ENCODE peak calls at places on chromosomes 1 and 21, in four cellular contexts. One of them, this sample, is unnamed.
A peak's percentile ranks its signal among the peaks of the same experiment; 100 is the strongest.

GRCh38 chr1:93961443-93961842 is 52.2 kb upstream of the GCLM start:
- DNase-seq in WTC11: no peak
- DNase-seq in K562: no peak
- DNase-seq in HepG2: no peak
- DNase-seq in this sample: no peak

GRCh38 chr1:236753964-236754363 is 41.1 kb upstream of the MTR start:
- DNase-seq in WTC11: no peak
- DNase-seq in K562: peak; percentile 29
- DNase-seq in HepG2: no peak
- DNase-seq in this sample: no peak

GRCh38 chr1:41021526-41022308 is at the start of gene SLFNL1:
- DNase-seq in WTC11: peak; percentile 54
- DNase-seq in K562: peak; percentile 43
- DNase-seq in HepG2: no peak
- DNase-seq in this sample: no peak

GRCh38 chr1:233629305-233629935 is 15.5 kb downstream of the KCNK1 start:
- DNase-seq in WTC11: no peak
- DNase-seq in K562: no peak
- DNase-seq in HepG2: no peak
- DNase-seq in this sample: no peak

GRCh38 chr1:237383825-237384612 is 342.0 kb downstream of the RYR2 start:
- DNase-seq in WTC11: no peak
- DNase-seq in K562: no peak
- DNase-seq in HepG2: no peak
- DNase-seq in this sample: no peak

GRCh38 chr1:170685166-170685565 is 21.2 kb downstream of the PRRX1 start:
- DNase-seq in WTC11: no peak
- DNase-seq in K562: no peak
- DNase-seq in HepG2: no peak
- DNase-seq in this sample: no peak

GRCh38 chr1:58764294-58764978 is 19.4 kb downstream of the JUN start:
- DNase-seq in WTC11: no peak
- DNase-seq in K562: no peak
- DNase-seq in HepG2: no peak
- DNase-seq in this sample: no peak

GRCh38 chr1:40313329-40313957 is 3.6 kb downstream of the COL9A2 start:
- DNase-seq in WTC11: no peak
- DNase-seq in K562: no peak
- DNase-seq in HepG2: peak; percentile 76
- DNase-seq in this sample: peak; percentile 4

GRCh38 chr1:63674865-63675815 is 81.9 kb downstream of the PGM1 start:
- DNase-seq in WTC11: no peak
- DNase-seq in K562: no peak
- DNase-seq in HepG2: no peak
- DNase-seq in this sample: no peak

GRCh38 chr1:151540021-151540981 is at the start of gene TUFT1:
- DNase-seq in WTC11: peak; percentile 99
- DNase-seq in K562: peak; percentile 97
- DNase-seq in HepG2: peak; percentile 90
- DNase-seq in this sample: peak; percentile 99

GRCh38 chr1:31714442-31715096 is 10.8 kb upstream of the COL16A1 start:
- DNase-seq in WTC11: peak; percentile 78
- DNase-seq in K562: peak; percentile 67
- DNase-seq in HepG2: peak; percentile 39
- DNase-seq in this sample: peak; percentile 83

GRCh38 chr1:88330201-88330600 is 353.9 kb upstream of the PKN2 start:
- DNase-seq in WTC11: no peak
- DNase-seq in K562: no peak
- DNase-seq in HepG2: no peak
- DNase-seq in this sample: no peak

GRCh38 chr1:230705289-230706019 is 8.5 kb downstream of the AGT start:
- DNase-seq in WTC11: no peak
- DNase-seq in K562: no peak
- DNase-seq in HepG2: no peak
- DNase-seq in this sample: no peak

GRCh38 chr1:8155528-8156186 is 129.5 kb upstream of the ERRFI1 start:
- DNase-seq in WTC11: peak; percentile 32
- DNase-seq in K562: no peak
- DNase-seq in HepG2: peak; percentile 91
- DNase-seq in this sample: no peak

GRCh38 chr1:181064702-181065101 is 23.8 kb upstream of the IER5 start:
- DNase-seq in WTC11: no peak
- DNase-seq in K562: no peak
- DNase-seq in HepG2: no peak
- DNase-seq in this sample: no peak

GRCh38 chr1:12314328-12314903 is 84.6 kb downstream of the VPS13D start:
- DNase-seq in WTC11: no peak
- DNase-seq in K562: no peak
- DNase-seq in HepG2: peak; percentile 12
- DNase-seq in this sample: no peak

GRCh38 chr1:37890378-37891014 is 31.1 kb upstream of the MTF1 start:
- DNase-seq in WTC11: no peak
- DNase-seq in K562: peak; percentile 58
- DNase-seq in HepG2: peak; percentile 75
- DNase-seq in this sample: peak; percentile 37

GRCh38 chr1:59967141-59967697 is 40.6 kb upstream of the CYP2J2 start:
- DNase-seq in WTC11: no peak
- DNase-seq in K562: peak; percentile 50
- DNase-seq in HepG2: no peak
- DNase-seq in this sample: no peak

GRCh38 chr21:39006653-39007417 is 176.4 kb downstream of the PSMG1 start:
- DNase-seq in WTC11: no peak
- DNase-seq in K562: no peak
- DNase-seq in HepG2: no peak
- DNase-seq in this sample: no peak

GRCh38 chr1:147486876-147487656 is 54.2 kb upstream of the BCL9 start:
- DNase-seq in WTC11: no peak
- DNase-seq in K562: no peak
- DNase-seq in HepG2: no peak
- DNase-seq in this sample: no peak

GRCh38 chr1:147494998-147495580 is 46.2 kb upstream of the BCL9 start:
- DNase-seq in WTC11: peak; percentile 79
- DNase-seq in K562: peak; percentile 51
- DNase-seq in HepG2: peak; percentile 55
- DNase-seq in this sample: peak; percentile 87

GRCh38 chr1:147492207-147492606 is 49.1 kb upstream of the BCL9 start:
- DNase-seq in WTC11: no peak
- DNase-seq in K562: no peak
- DNase-seq in HepG2: no peak
- DNase-seq in this sample: no peak

GRCh38 chr1:147493349-147493748 is 48.0 kb upstream of the BCL9 start:
- DNase-seq in WTC11: no peak
- DNase-seq in K562: no peak
- DNase-seq in HepG2: no peak
- DNase-seq in this sample: no peak

GRCh38 chr1:147491098-147491497 is 50.2 kb upstream of the BCL9 start:
- DNase-seq in WTC11: no peak
- DNase-seq in K562: no peak
- DNase-seq in HepG2: no peak
- DNase-seq in this sample: no peak
- TF ChIP-seq ELF4 in WTC11: no peak
- TF ChIP-seq ELF4 in K562: no peak
- TF ChIP-seq ELF4 in HepG2: no peak
- TF ChIP-seq ELF4 in this sample: no peak

DNA sequence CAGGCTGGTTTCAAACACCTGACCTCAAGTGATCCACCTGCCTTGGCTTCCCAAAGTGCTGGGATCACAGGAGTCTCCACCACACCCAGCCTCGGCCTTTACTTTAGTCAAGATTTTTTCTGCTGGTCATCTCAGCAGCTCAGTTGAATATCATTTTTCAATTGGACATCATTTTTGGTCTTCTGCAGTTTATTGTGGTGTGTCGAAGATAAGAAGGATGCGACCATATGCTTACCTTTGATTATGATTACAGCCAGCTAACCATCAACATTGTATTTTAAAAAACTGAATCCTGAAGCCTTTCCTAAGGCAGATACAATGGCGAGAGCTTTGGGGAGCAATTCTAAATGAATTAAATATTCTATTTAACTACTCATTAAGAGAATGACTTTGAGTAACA is 12.3 kb upstream of the NFIA start:
- DNase-seq in WTC11: no peak
- DNase-seq in K562: no peak
- DNase-seq in HepG2: no peak
- DNase-seq in this sample: no peak
- TF ChIP-seq ELF4 in WTC11: no peak
- TF ChIP-seq ELF4 in K562: no peak
- TF ChIP-seq ELF4 in HepG2: no peak
- TF ChIP-seq ELF4 in this sample: no peak

DNA sequence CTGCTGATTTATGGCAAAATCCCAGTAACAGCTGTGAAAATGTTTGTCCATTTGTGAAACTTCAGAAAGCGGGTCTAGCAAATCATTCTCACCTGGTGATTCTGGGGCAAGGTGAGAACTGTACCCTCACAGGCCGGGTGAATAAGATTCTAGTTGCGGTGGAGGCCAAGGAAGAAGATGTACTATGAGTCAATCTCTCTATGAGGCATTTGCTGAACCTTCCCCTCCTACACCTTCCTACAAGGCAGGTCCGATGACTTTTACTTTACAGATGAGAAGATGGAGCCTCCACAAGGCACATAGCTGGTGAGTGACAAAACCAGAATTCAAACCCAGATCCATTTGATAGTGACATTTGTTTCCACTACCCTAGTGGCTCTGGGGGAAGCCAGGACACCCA is 72.7 kb downstream of the BACH1 start:
- DNase-seq in WTC11: no peak
- DNase-seq in K562: no peak
- DNase-seq in HepG2: no peak
- DNase-seq in this sample: no peak
- TF ChIP-seq ELF4 in WTC11: no peak
- TF ChIP-seq ELF4 in K562: no peak
- TF ChIP-seq ELF4 in HepG2: no peak
- TF ChIP-seq ELF4 in this sample: no peak

DNA sequence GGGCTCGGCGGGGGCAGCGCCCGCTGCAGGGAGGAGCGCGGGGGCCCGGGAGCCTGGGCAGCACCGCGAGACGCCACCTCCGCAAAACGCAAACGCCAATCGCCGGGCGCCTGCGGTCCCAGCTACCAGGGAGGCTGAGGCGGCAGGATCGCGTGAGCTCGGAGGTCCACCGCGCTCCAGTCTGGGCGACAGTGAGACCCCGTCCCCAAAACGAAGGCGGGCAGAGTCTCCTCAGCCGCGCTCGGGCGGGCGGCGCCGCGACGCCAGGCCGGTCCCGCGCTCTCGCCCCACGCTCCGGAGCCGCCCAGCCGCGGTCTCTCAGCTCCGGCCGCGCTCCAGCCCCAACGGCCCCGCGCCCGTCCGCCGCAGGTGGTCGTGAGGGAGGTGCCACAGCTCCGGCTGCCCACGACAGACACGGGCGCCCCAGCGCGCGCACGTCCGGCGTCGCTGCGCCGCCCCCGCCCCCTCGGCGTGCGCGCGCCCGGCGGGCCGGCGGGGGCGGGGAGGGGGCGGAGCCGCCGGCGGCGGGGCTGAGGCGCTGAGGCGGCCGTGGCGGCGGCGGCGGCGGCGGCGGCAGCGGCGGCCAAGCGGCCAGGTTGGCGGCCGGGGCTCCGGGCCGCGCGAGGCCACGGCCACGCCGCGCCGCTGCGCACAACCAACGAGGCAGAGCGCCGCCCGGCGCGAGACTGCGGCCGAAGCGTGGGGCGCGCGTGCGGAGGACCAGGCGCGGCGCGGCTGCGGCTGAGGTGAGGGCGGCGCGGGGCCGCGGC is at the start of gene ADARB1:
- DNase-seq in WTC11: peak; percentile 68
- DNase-seq in K562: peak; percentile 97
- DNase-seq in HepG2: peak; percentile 32
- DNase-seq in this sample: peak; percentile 96
- TF ChIP-seq ELF4 in WTC11: no peak
- TF ChIP-seq ELF4 in K562: peak; percentile 97
- TF ChIP-seq ELF4 in HepG2: no peak
- TF ChIP-seq ELF4 in this sample: no peak

GRCh38 chr1:245380790-245381535 is 226.2 kb downstream of the KIF26B start:
- DNase-seq in WTC11: no peak
- DNase-seq in K562: peak; percentile 38
- DNase-seq in HepG2: no peak
- DNase-seq in this sample: peak; percentile 15
- TF ChIP-seq ELF4 in WTC11: no peak
- TF ChIP-seq ELF4 in K562: no peak
- TF ChIP-seq ELF4 in HepG2: no peak
- TF ChIP-seq ELF4 in this sample: no peak

DNA sequence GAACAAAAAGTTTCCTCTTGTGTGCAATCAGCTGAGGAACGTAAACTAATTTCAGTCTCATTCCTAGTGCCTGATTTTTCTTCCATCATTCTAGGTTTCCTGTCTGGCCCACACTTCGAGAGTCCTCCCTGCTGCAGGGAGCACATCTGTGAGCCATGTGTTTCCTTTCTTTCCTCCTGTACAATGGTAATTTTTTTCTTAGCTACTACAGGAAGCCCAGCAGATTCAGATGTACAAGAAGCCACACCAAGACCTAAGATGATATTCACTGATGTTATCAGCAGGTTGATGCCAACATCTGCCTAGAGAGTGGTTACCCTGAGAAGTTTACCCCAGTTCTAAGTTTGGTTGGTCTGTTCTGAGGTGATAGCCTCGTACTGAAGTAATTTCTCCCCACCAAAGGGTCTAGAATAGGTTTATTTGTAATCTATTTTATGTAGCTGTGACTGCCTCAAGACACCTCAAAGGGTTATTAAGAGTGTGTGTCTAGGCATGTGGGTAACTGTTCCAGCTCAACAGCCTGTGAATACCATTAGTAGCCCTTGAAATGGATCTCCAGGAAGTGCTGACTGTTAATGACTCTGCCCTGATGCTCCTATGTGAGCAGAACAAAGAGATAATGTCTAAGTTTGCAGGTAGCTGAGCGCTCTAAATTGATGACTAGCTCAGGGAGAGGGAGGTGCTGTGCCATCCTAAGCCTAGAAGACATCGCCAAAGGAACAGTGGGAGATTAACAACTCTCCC is 31.7 kb upstream of the CLDN14 start:
- DNase-seq in WTC11: no peak
- DNase-seq in K562: no peak
- DNase-seq in HepG2: no peak
- DNase-seq in this sample: no peak
- TF ChIP-seq ELF4 in WTC11: no peak
- TF ChIP-seq ELF4 in K562: no peak
- TF ChIP-seq ELF4 in HepG2: no peak
- TF ChIP-seq ELF4 in this sample: no peak

GRCh38 chr1:66929289-66929688 is 4.5 kb downstream of the MIER1 start:
- DNase-seq in WTC11: no peak
- DNase-seq in K562: no peak
- DNase-seq in HepG2: no peak
- DNase-seq in this sample: no peak

GRCh38 chr1:66925558-66925910 is 744 bp downstream of the MIER1 start:
- DNase-seq in WTC11: no peak
- DNase-seq in K562: no peak
- DNase-seq in HepG2: no peak
- DNase-seq in this sample: no peak

GRCh38 chr1:66924756-66925557 is at the start of the genes DNAI4 and MIER1:
- DNase-seq in WTC11: peak; percentile 98
- DNase-seq in K562: peak; percentile 99
- DNase-seq in HepG2: peak; percentile 96
- DNase-seq in this sample: peak; percentile 99

GRCh38 chr1:66927528-66927927 is 2.7 kb downstream of the MIER1 start:
- DNase-seq in WTC11: no peak
- DNase-seq in K562: no peak
- DNase-seq in HepG2: no peak
- DNase-seq in this sample: no peak

GRCh38 chr1:66925944-66926343 is 1.2 kb downstream of the MIER1 start:
- DNase-seq in WTC11: no peak
- DNase-seq in K562: no peak
- DNase-seq in HepG2: no peak
- DNase-seq in this sample: no peak
- TF ChIP-seq ELF4 in WTC11: no peak
- TF ChIP-seq ELF4 in K562: no peak
- TF ChIP-seq ELF4 in HepG2: no peak
- TF ChIP-seq ELF4 in this sample: no peak

This sample was measured in HEK293T.